ENCODE peak calls at places on chromosomes 16 and 17, in ten cellular contexts. E is stomach, Y is adrenal gland, C is heart left ventricle, M is spleen, K is uterus, Q is testis, H is IMR-90, D is breast epithelium, B is sigmoid colon. I is an unnamed sample. For H3K27me3, the result is how much of the 10 kb centered on the place peaks cover.

GRCh38 chr16:74999683-75000480 is 1.1 kb downstream of the ZNRF1 start:
- DNase-seq in E (peak), Y (peak), C (peak), M (peak), K (peak), Q (peak), H (no peak), D (peak), B (peak), I (peak)

GRCh38 chr17:78374631-78375274 is 3.7 kb upstream of the PGS1 start:
- DNase-seq in E (no peak), Y (no peak), C (peak), M (no peak), K (no peak), Q (no peak), H (peak), D (no peak), B (no peak), I (no peak)

GRCh38 chr17:18258356-18259038 is at the start of gene FLII:
- DNase-seq in E (peak), Y (peak), C (no peak), M (peak), K (no peak), Q (peak), H (peak), D (no peak), B (peak), I (peak)

GRCh38 chr17:33596904-33597303 is 303.8 kb upstream of the ASIC2 start:
- DNase-seq in E (no peak), Y (no peak), C (no peak), M (no peak), K (no peak), Q (no peak), H (no peak), D (no peak), B (no peak), I (no peak)

GRCh38 chr17:53749178-53749577 is 73.5 kb upstream of the KIF2B start:
- DNase-seq in E (no peak), Y (no peak), C (no peak), M (no peak), K (no peak), Q (no peak), H (no peak), D (no peak), B (no peak), I (no peak)

GRCh38 chr17:72516772-72517399 is 396.1 kb downstream of the SOX9 start:
- DNase-seq in E (no peak), Y (no peak), C (peak), M (no peak), K (no peak), Q (peak), H (no peak), D (no peak), B (no peak), I (peak)

GRCh38 chr16:89801800-89802199 is 14.6 kb downstream of the FANCA start:
- DNase-seq in E (no peak), Y (no peak), C (no peak), M (no peak), K (no peak), Q (no peak), H (peak), D (no peak), B (no peak), I (no peak)

GRCh38 chr16:77905356-77905920 is 116.9 kb upstream of the CLEC3A start:
- DNase-seq in E (no peak), Y (no peak), C (no peak), M (no peak), K (no peak), Q (no peak), H (no peak), D (no peak), B (no peak), I (no peak)

GRCh38 chr17:48610282-48611211 is at the start of gene HOXB7:
- DNase-seq in E (peak), Y (peak), C (peak), M (peak), K (no peak), Q (peak), H (peak), D (no peak), B (peak), I (no peak)

GRCh38 chr17:40511136-40511535 is 9.7 kb upstream of the TNS4 start:
- DNase-seq in E (no peak), Y (no peak), C (no peak), M (no peak), K (no peak), Q (no peak), H (no peak), D (no peak), B (peak), I (no peak)

GRCh38 chr16:89581861-89582563 is 6.5 kb downstream of the CPNE7 start:
- DNase-seq in E (peak), Y (no peak), C (no peak), M (peak), K (peak), Q (no peak), H (peak), D (no peak), B (no peak), I (peak)

GRCh38 chr17:2708585-2709172 is 2.9 kb downstream of the CLUH start:
- DNase-seq in E (no peak), Y (no peak), C (no peak), M (no peak), K (no peak), Q (no peak), H (no peak), D (no peak), B (no peak), I (peak)

GRCh38 chr17:46810837-46811236 is 7.7 kb downstream of the WNT3 start:
- DNase-seq in E (no peak), Y (no peak), C (no peak), M (no peak), K (no peak), Q (no peak), H (no peak), D (no peak), B (no peak), I (no peak)

GRCh38 chr16:72262711-72263110 is 90.8 kb upstream of the PMFBP1 start:
- DNase-seq in E (no peak), Y (no peak), C (no peak), M (no peak), K (no peak), Q (no peak), H (no peak), D (no peak), B (no peak), I (no peak)

GRCh38 chr17:21419299-21420239 is 43.4 kb downstream of the KCNJ12 start:
- DNase-seq in E (no peak), Y (no peak), C (no peak), M (peak), K (no peak), Q (no peak), H (no peak), D (peak), B (peak), I (no peak)

GRCh38 chr17:82495844-82496528 is 23.5 kb upstream of the FOXK2 start:
- DNase-seq in E (no peak), Y (peak), C (no peak), M (no peak), K (no peak), Q (no peak), H (no peak), D (no peak), B (no peak), I (no peak)

GRCh38 chr16:31224092-31224955 is 7.4 kb upstream of the PYDC1 start:
- DNase-seq in E (no peak), Y (no peak), C (no peak), M (peak), K (no peak), Q (peak), H (no peak), D (no peak), B (no peak), I (no peak)

GRCh38 chr17:58487589-58488427 is at the start of gene HSF5:
- DNase-seq in E (peak), Y (no peak), C (no peak), M (peak), K (no peak), Q (peak), H (no peak), D (no peak), B (no peak), I (peak)

DNA sequence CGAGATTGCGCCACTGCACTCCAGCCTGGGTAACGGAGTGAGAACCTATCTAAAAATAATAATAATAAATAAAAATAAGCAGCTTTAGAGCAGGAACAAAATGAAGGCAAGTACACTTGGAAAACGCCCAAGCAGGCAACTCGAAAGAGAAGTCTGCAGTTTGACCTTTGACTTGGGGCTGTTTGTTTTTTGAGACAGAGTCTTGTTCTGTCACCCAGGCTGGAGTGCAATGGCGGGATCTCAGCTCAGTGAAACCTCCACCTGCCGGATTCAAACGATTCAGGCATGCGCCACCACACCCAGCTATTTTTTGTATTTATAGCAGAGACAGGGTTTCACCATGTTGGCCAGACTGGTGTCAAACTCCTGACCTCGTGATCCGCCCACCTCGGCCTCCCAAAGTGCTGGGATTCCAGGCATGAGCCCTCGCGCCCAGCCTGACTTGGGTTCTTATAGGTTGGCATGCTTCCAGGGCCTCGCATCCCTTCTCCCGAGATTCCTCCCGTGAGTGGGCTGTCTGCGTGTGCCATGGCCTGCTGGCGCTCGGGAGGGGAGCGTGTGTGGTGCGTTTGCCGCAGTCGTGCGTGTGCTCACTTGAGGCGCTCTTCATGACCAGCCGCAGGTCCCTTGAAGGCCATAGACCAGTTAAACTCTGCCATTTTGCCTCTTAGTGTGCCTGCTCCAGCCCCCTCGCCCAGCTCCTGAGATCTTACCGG is 18.4 kb upstream of the UBE2I start:
- DNase-seq in E (no peak), Y (no peak), C (no peak), M (no peak), K (no peak), Q (no peak), H (no peak), D (no peak), B (no peak), I (peak)
- H3K27me3 ChIP-seq in E (under half), Y (under half), C (under half), M (under half), K (under half), Q (under half), H (half or more), D (under half), B (half or more), I (under half)

GRCh38 chr16:80900593-80900954 is 96.2 kb upstream of the CDYL2 start:
- DNase-seq in E (no peak), Y (no peak), C (no peak), M (no peak), K (no peak), Q (no peak), H (no peak), D (no peak), B (no peak), I (no peak)
- TF ChIP-seq POLR2A in E (no peak), Y (no peak), C (no peak), M (no peak), K (no peak), Q (no peak), H (no peak), D (no peak), B (no peak), I (no peak)

GRCh38 chr16:23710504-23710903 is 2.5 kb downstream of the ERN2 start:
- DNase-seq in E (no peak), Y (no peak), C (no peak), M (no peak), K (no peak), Q (no peak), H (no peak), D (no peak), B (peak), I (no peak)
- H3K27me3 ChIP-seq in E (under half), Y (under half), C (under half), M (under half), K (under half), Q (under half), H (under half), D (under half), B (under half), I (under half)

DNA sequence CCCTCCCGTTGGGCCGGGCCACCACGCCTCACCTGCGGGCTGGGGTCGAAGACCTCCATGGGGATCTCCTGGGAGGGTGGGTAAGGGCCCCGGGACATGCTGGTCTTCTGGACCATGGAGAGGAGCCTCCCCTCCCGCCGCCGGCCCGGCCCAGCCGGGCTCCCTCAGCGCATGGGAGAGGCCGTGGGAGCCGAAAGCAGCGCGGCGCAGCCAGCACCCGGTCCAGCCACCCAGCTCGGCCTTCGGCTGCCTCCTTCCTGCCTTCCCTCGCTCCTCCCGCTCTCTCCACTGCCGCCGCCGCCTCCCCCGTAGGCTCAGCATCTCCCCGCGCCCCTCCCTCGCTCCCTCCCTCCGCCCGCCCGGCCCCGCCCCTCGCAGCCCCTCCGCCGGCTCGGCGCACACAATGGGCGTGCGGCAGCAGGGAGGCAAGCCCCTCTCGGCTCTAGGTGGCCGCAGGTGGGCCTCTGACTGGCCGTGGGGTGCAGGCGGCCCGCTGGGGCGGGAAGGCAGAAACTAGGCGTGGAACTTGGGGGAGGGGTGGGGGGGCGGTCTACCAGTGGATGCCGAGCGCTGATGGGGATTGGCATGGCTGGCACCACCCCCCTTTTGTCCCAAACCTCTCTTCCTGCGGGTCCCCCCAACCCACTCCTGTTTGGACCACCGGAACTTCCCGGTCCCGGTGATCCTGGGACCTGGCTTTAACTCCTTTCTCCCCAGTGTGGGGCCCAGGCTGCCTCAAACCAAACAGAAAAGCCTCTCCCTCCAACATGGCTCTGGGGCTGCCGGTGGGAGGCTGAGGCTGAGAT is at the start of gene CACNB1:
- DNase-seq in E (peak), Y (peak), C (peak), M (peak), K (peak), Q (peak), H (peak), D (peak), B (peak), I (peak)
- TF ChIP-seq POLR2A in E (no peak), Y (peak), C (peak), M (no peak), K (peak), Q (no peak), H (peak), D (no peak), B (no peak), I (peak)

DNA sequence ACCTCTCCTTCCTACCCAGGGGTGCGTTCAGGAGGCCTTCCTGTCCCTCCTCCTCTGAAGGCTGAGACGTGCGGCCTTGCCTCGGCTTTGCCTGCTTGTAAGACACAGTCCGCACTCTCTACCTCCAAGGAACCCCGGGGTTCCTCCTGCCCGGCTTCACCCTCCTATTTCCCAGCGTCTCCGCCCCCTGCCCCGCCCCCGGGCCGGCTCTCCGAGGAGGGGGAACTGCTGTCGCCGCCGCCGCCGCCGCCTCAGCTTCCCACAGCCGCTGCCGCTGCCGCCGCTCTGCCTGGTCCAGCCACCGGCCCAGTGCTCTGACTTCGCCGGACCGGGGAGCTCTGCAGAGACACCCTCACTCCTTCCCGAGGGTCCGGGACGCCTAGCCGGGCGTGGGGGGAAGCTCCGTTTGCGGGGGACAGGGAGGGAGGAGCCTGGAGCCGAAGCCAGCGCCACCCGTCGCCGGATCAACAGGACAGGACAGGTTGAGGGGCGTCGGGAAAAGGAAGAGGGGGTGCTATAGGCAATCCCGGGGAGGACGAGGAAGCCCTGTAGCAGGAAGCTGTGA is 1.2 kb upstream of the FGF11 start:
- DNase-seq in E (peak), Y (peak), C (peak), M (peak), K (peak), Q (peak), H (no peak), D (peak), B (no peak), I (peak)
- H3K27me3 ChIP-seq in E (under half), Y (under half), C (under half), M (under half), K (under half), Q (under half), H (under half), D (under half), B (half or more), I (under half)

DNA sequence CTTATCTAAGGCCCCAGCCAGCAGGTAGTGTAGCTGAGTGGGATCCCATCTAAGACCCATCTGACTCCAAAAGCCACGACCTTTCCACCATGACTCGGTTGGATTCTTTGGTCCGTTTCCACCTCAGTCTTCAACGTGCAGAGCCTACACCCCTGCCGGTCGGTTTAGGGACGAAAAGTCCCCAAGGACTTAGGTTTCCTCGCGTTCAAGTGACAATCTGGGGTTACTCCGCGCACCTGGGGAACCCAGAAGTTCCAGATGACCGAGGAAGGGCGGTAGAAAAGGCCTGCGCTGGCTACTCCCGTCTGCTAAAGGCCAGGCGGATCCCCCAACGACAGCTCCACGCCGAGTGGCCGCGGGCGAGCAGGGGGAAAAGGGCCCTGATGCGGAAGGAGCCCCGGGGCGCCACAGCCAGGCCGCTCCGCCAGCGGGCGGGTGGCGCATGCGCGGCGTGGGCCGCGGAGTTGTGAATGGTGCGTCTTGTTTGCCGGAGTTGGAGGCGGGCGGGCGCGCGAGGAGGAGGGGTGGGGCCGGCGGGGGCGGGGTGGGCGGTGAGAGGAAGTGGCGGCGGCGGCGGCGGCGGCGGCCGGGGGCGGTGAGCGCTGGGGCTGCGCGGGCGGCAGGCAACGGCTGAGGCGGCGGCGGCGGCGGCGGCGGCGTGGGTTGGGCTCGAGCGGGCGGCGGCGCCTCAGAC is at the start of gene CBFB:
- DNase-seq in E (peak), Y (peak), C (peak), M (peak), K (peak), Q (peak), H (peak), D (peak), B (peak), I (peak)
- TF ChIP-seq POLR2A in E (peak), Y (peak), C (peak), M (peak), K (peak), Q (no peak), H (peak), D (peak), B (peak), I (peak)